ENCODE peak calls at places on chromosome 22, in four cellular contexts. Z is astrocyte of the cerebellum, Q is neural crest cell, I is CD14-positive monocyte. K is an unnamed sample.

GRCh38 chr22:50329236-50329635 is 2.4 kb upstream of the DENND6B start:
- DNase-seq in Z (no peak), Q (no peak), I (no peak), K (no peak)

GRCh38 chr22:48531721-48532435 is 1295.8 kb downstream of the BRD1 start:
- DNase-seq in Z (no peak), Q (no peak), I (no peak), K (no peak)

GRCh38 chr22:35746248-35746647 is 28.6 kb downstream of the APOL5 start:
- DNase-seq in Z (no peak), Q (no peak), I (no peak), K (no peak)

GRCh38 chr22:28801845-28802594 is 1.7 kb upstream of the XBP1 start:
- DNase-seq in Z (no peak), Q (no peak), I (peak), K (no peak)

GRCh38 chr22:46604306-46604690 is 15.9 kb upstream of the GRAMD4 start:
- DNase-seq in Z (no peak), Q (no peak), I (peak), K (no peak)

GRCh38 chr22:39534591-39535301 is 2.2 kb upstream of the RPS19BP1 start:
- DNase-seq in Z (no peak), Q (peak), I (no peak), K (peak)

GRCh38 chr22:26550498-26551033 is 38.3 kb upstream of the TFIP11 start:
- DNase-seq in Z (peak), Q (no peak), I (no peak), K (no peak)

GRCh38 chr22:33051960-33052839 is 6.0 kb downstream of the SYN3 start:
- DNase-seq in Z (no peak), Q (no peak), I (no peak), K (no peak)

GRCh38 chr22:35542157-35542971 is 1.7 kb downstream of the RASD2 start:
- DNase-seq in Z (no peak), Q (no peak), I (no peak), K (no peak)

GRCh38 chr22:48566741-48567140 is 1260.9 kb downstream of the BRD1 start:
- DNase-seq in Z (no peak), Q (no peak), I (no peak), K (peak)

GRCh38 chr22:24592144-24592845 is 578 bp downstream of the LRRC75B start:
- DNase-seq in Z (no peak), Q (peak), I (no peak), K (peak)

GRCh38 chr22:33018232-33018864 is 39.8 kb downstream of the SYN3 start:
- DNase-seq in Z (no peak), Q (peak), I (no peak), K (peak)

GRCh38 chr22:26563022-26563421 is 26.9 kb downstream of the TPST2 start:
- DNase-seq in Z (no peak), Q (no peak), I (no peak), K (no peak)

GRCh38 chr22:23815781-23816551 is 22.8 kb downstream of the DERL3 start:
- DNase-seq in Z (no peak), Q (no peak), I (no peak), K (peak)

GRCh38 chr22:42343551-42344081 is 73.2 kb upstream of the TCF20 start:
- DNase-seq in Z (no peak), Q (no peak), I (no peak), K (peak)

GRCh38 chr22:37020192-37020479 is 594 bp downstream of the MPST start:
- DNase-seq in Z (no peak), Q (no peak), I (no peak), K (no peak)

GRCh38 chr22:31329029-31329428 is 17.1 kb downstream of the PATZ1 start:
- DNase-seq in Z (peak), Q (no peak), I (no peak), K (no peak)

GRCh38 chr22:24214467-24215285 is 30.2 kb downstream of the GGT5 start:
- DNase-seq in Z (no peak), Q (no peak), I (no peak), K (no peak)

GRCh38 chr22:28955817-28956216 is 72.4 kb downstream of the ZNRF3 start:
- DNase-seq in Z (no peak), Q (no peak), I (no peak), K (no peak)

GRCh38 chr22:39434243-39434653 is 22.6 kb upstream of the MGAT3 start:
- DNase-seq in Z (no peak), Q (no peak), I (no peak), K (no peak)

GRCh38 chr22:46247443-46247975 is 2.6 kb downstream of the CDPF1 start:
- DNase-seq in Z (no peak), Q (no peak), I (no peak), K (no peak)

GRCh38 chr22:38828616-38829205 is 15.1 kb downstream of the NPTXR start:
- DNase-seq in Z (no peak), Q (no peak), I (peak), K (peak)

GRCh38 chr22:42313804-42314581 is 43.5 kb upstream of the TCF20 start:
- DNase-seq in Z (no peak), Q (peak), I (no peak), K (peak)

GRCh38 chr22:42335839-42336378 is 65.5 kb upstream of the TCF20 start:
- DNase-seq in Z (no peak), Q (no peak), I (no peak), K (no peak)

GRCh38 chr22:17369553-17370035 is 334 bp downstream of the CECR2 start:
- DNase-seq in Z (no peak), Q (peak), I (no peak), K (peak)

GRCh38 chr22:17368727-17369552 is at the start of gene CECR2:
- DNase-seq in Z (no peak), Q (peak), I (no peak), K (peak)

GRCh38 chr22:17366329-17366728 is 2.9 kb upstream of the CECR2 start:
- DNase-seq in Z (no peak), Q (no peak), I (no peak), K (no peak)

GRCh38 chr22:17368144-17368726 is 1.0 kb upstream of the CECR2 start:
- DNase-seq in Z (no peak), Q (no peak), I (no peak), K (no peak)

DNA sequence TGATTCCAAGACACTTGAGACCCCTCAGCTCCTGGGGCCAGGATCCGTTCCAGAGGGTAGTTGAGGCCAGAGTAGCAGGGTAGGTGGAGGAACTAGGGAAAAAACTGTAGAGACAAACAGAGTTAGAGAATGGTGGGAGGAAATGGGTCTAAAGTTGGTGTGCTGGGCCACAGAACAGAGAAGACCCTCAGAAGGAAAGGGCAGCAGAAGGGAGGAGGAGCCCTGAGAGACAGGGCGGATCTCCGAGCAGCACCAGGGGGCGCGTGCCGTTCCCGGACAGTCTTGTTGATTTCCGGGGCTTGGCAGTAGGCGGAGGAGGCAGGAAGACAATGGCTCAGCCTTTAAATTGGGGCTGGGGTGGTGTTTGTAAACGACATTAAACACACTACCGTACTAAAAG is 2.4 kb upstream of the CECR2 start:
- DNase-seq in Z (no peak), Q (peak), I (no peak), K (peak)
- TF ChIP-seq CTCF in Z (peak), Q (peak), I (no peak), K (peak)

DNA sequence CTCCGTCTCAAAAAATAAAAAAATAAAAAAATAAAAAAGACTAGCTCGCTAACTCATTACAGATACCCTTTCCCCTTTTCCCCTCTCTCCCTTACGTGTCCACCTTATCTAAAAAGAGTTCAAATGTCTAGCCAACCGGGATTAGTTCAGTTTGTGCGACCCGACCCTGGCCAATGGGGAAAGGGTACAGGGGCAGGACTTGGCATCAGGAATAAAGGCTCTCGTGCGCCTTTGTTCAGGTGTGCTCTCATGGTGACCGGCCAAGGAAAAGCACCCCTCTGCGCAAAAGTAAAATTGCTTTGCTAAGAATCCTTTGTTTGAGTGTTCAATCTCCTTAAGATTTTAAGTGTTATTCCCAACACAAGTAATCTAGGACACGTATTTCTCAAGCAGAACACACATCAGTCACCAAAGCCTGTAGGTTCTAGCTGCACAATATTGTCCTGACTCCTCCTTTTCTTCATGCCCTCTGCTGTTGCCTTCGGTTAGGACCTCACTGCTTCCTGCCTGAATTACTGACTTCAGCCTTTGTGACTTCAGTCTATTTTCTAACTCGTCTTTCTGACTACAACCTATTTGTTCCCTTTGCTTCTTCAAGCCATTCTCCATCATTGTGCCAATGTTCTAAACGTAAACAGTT is 20.7 kb upstream of the CECR2 start:
- DNase-seq in Z (no peak), Q (no peak), I (no peak), K (no peak)
- TF ChIP-seq CTCF in Z (no peak), Q (no peak), I (no peak), K (no peak)

DNA sequence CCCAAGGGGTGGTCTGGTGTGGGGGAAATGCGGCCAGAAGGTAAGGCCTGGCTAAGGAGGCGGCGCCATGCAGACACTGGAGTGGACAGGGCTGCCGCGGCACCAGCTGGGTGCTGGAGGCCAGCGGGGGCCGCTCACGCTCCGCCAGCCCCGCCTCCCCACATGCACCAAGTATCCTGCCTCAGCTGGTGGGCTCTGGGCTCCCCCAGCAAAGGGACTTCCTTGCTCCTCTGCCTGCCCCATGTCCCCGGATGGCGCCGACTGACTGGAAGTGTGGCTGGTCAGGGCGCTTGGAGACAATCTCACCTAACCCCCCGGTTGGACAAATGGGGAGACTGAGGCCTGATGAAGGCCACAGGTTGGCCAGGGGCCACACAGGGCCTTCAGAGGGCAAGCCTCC is 7.6 kb upstream of the CHADL start:
- DNase-seq in Z (no peak), Q (no peak), I (no peak), K (no peak)
- TF ChIP-seq CTCF in Z (no peak), Q (no peak), I (no peak), K (no peak)

GRCh38 chr22:43860831-43861230 is 1.5 kb downstream of the SULT4A1 start:
- DNase-seq in Z (no peak), Q (no peak), I (no peak), K (peak)
- TF ChIP-seq CTCF in Z (no peak), Q (no peak), I (no peak), K (no peak)